ENCODE peak calls at places on chromosomes 1 and 21, in six cellular contexts. B is left lobe of liver, S is NCI-H69, E is GM23338, L is lung, M is RWPE1. H is an unnamed sample.

GRCh38 chr1:88454781-88455180 is 229.3 kb upstream of the PKN2 start:
- DNase-seq in B (no peak), S (no peak), E (peak), L (no peak), M (no peak), H (no peak)

GRCh38 chr21:45152265-45152746 is 77.9 kb downstream of the ADARB1 start:
- DNase-seq in B (no peak), S (peak), E (peak), L (no peak), M (no peak), H (peak)

GRCh38 chr1:230130172-230130944 is 63.3 kb downstream of the GALNT2 start:
- DNase-seq in B (no peak), S (no peak), E (no peak), L (no peak), M (no peak), H (no peak)

GRCh38 chr1:40153073-40153770 is 8.0 kb upstream of the RLF start:
- DNase-seq in B (no peak), S (peak), E (peak), L (no peak), M (peak), H (peak)

GRCh38 chr1:213070399-213070798 is 19.4 kb downstream of the RPS6KC1 start:
- DNase-seq in B (no peak), S (peak), E (no peak), L (no peak), M (peak), H (peak)

GRCh38 chr1:213131851-213132655 is 81.0 kb downstream of the RPS6KC1 start:
- DNase-seq in B (no peak), S (peak), E (no peak), L (no peak), M (no peak), H (no peak)

GRCh38 chr21:14870841-14871126 is 194.0 kb downstream of the NRIP1 start:
- DNase-seq in B (no peak), S (no peak), E (no peak), L (no peak), M (no peak), H (no peak)

GRCh38 chr1:8218351-8219092 is 99.4 kb upstream of the SLC45A1 start:
- DNase-seq in B (no peak), S (no peak), E (no peak), L (no peak), M (no peak), H (no peak)

GRCh38 chr1:227244339-227245118 is 73.8 kb downstream of the CDC42BPA start:
- DNase-seq in B (no peak), S (no peak), E (no peak), L (no peak), M (no peak), H (no peak)

GRCh38 chr21:36113647-36114428 is 21.0 kb upstream of the CBR3 start:
- DNase-seq in B (peak), S (peak), E (no peak), L (peak), M (no peak), H (no peak)

GRCh38 chr1:55974714-55975441 is 604.5 kb downstream of the PLPP3 start:
- DNase-seq in B (no peak), S (no peak), E (no peak), L (no peak), M (no peak), H (no peak)

GRCh38 chr1:108877324-108877812 is 583 bp downstream of the GPSM2 start:
- DNase-seq in B (no peak), S (peak), E (no peak), L (no peak), M (peak), H (no peak)

GRCh38 chr1:27418326-27418761 is 25.9 kb downstream of the GPR3 start:
- DNase-seq in B (no peak), S (no peak), E (no peak), L (peak), M (peak), H (peak)

GRCh38 chr1:46525253-46525983 is 26.0 kb downstream of the KNCN start:
- DNase-seq in B (no peak), S (peak), E (no peak), L (no peak), M (no peak), H (no peak)